ENCODE peak calls at places on chromosomes 1 and 21, in nine cellular contexts. Y is activated CD8-positive, alpha-beta memory T cell treated with anti-CD3 and anti-CD28 coated beads, Interleukin-2, amount 10 ng/mL, durations not matched to agents 7 days and 5 days; K is mesendoderm; R is GM10248; D is epithelial cell of proximal tubule; H is cardiac muscle cell; L is NCI-H748 treated with DMSO at 0.1 percent for 48 hours; G is GDM1; X is prostate gland. Z is an unnamed sample.

GRCh38 chr1:66239834-66240233 is 294.1 kb upstream of the SGIP1 start:
- DNase-seq in Y (no peak), K (peak; percentile 58), R (no peak), D (no peak), H (no peak), L (no peak), G (no peak), X (no peak), Z (no peak)

GRCh38 chr1:67560580-67561285 is 124.3 kb upstream of the GADD45A start:
- DNase-seq in Y (no peak), K (no peak), R (no peak), D (no peak), H (peak; percentile 50), L (no peak), G (no peak), X (no peak), Z (peak; percentile 50)

GRCh38 chr1:230342019-230342418 is 84.1 kb downstream of the PGBD5 start:
- DNase-seq in Y (no peak), K (no peak), R (no peak), D (no peak), H (no peak), L (no peak), G (no peak), X (no peak), Z (no peak)

GRCh38 chr1:149849246-149849946 is 50.0 kb upstream of the BOLA1 start:
- DNase-seq in Y (peak; percentile 34), K (peak; percentile 12), R (no peak), D (no peak), H (no peak), L (no peak), G (no peak), X (peak; percentile 3), Z (no peak)

GRCh38 chr1:18373882-18374493 is 106.7 kb upstream of the KLHDC7A start:
- DNase-seq in Y (no peak), K (peak; percentile 75), R (peak; percentile 43), D (no peak), H (no peak), L (no peak), G (no peak), X (no peak), Z (peak; percentile 81)

GRCh38 chr1:41616563-41616962 is 132.1 kb upstream of the EDN2 start:
- DNase-seq in Y (no peak), K (no peak), R (no peak), D (no peak), H (no peak), L (no peak), G (no peak), X (no peak), Z (peak; percentile 20)

GRCh38 chr1:64505944-64506658 is 36.2 kb downstream of the CACHD1 start:
- DNase-seq in Y (peak; percentile 41), K (peak; percentile 64), R (no peak), D (no peak), H (no peak), L (peak; percentile 97), G (no peak), X (no peak), Z (no peak)

GRCh38 chr1:53521900-53522552 is 62.8 kb downstream of the DMRTB1 start:
- DNase-seq in Y (no peak), K (no peak), R (no peak), D (no peak), H (peak; percentile 40), L (no peak), G (no peak), X (no peak), Z (no peak)

GRCh38 chr1:42765832-42766722 is 751 bp downstream of the P3H1 start:
- DNase-seq in Y (peak; percentile 64), K (peak; percentile 89), R (peak; percentile 53), D (peak; percentile 42), H (peak; percentile 87), L (peak; percentile 99), G (no peak), X (peak; percentile 8), Z (peak; percentile 87)

GRCh38 chr1:67676946-67677345 is 8.1 kb upstream of the GADD45A start:
- DNase-seq in Y (no peak), K (no peak), R (no peak), D (no peak), H (no peak), L (peak; percentile 7), G (no peak), X (no peak), Z (no peak)

GRCh38 chr1:176193663-176194062 is 13.4 kb downstream of the COP1 start:
- DNase-seq in Y (no peak), K (no peak), R (no peak), D (no peak), H (no peak), L (no peak), G (no peak), X (no peak), Z (no peak)

GRCh38 chr1:9891207-9891606 is 18.9 kb downstream of the CTNNBIP1 start:
- DNase-seq in Y (no peak), K (no peak), R (no peak), D (no peak), H (no peak), L (no peak), G (no peak), X (no peak), Z (peak; percentile 67)

GRCh38 chr1:1402081-1402900 is 3.2 kb upstream of the CCNL2 start:
- DNase-seq in Y (peak; percentile 56), K (peak; percentile 86), R (no peak), D (no peak), H (peak; percentile 71), L (no peak), G (peak; percentile 12), X (no peak), Z (peak; percentile 77)

GRCh38 chr1:179813626-179814351 is 63.8 kb downstream of the TOR1AIP2 start:
- DNase-seq in Y (no peak), K (no peak), R (no peak), D (no peak), H (no peak), L (no peak), G (no peak), X (no peak), Z (no peak)

GRCh38 chr1:151945725-151946365 is 36.5 kb upstream of the THEM4 start:
- DNase-seq in Y (peak; percentile 94), K (peak; percentile 98), R (peak; percentile 31), D (peak; percentile 81), H (peak; percentile 97), L (peak; percentile 94), G (peak; percentile 2), X (peak; percentile 55), Z (peak; percentile 96)

GRCh38 chr1:10635385-10635896 is 160.7 kb downstream of the PEX14 start:
- DNase-seq in Y (no peak), K (no peak), R (no peak), D (no peak), H (peak; percentile 16), L (no peak), G (no peak), X (peak; percentile 95), Z (no peak)

GRCh38 chr1:46667782-46668760 is at the start of gene ATPAF1:
- DNase-seq in Y (peak; percentile 82), K (peak; percentile 93), R (peak; percentile 85), D (no peak), H (peak; percentile 83), L (peak; percentile 33), G (no peak), X (peak; percentile 30), Z (peak; percentile 91)

GRCh38 chr1:17768651-17769241 is 13.6 kb downstream of the ACTL8 start:
- DNase-seq in Y (no peak), K (peak; percentile 83), R (no peak), D (peak; percentile 13), H (peak; percentile 60), L (no peak), G (no peak), X (no peak), Z (peak; percentile 77)

GRCh38 chr1:210496063-210496462 is 167.4 kb downstream of the HHAT start:
- DNase-seq in Y (no peak), K (no peak), R (no peak), D (no peak), H (peak; percentile 49), L (no peak), G (no peak), X (no peak), Z (no peak)

GRCh38 chr21:36478941-36479340 is 981 bp downstream of the CLDN14 start:
- DNase-seq in Y (no peak), K (peak; percentile 17), R (no peak), D (no peak), H (peak; percentile 17), L (no peak), G (no peak), X (no peak), Z (no peak)

GRCh38 chr1:24594328-24594598 is 38.4 kb downstream of the NCMAP start:
- DNase-seq in Y (no peak), K (no peak), R (no peak), D (no peak), H (no peak), L (no peak), G (no peak), X (peak; percentile 47), Z (peak; percentile 19)

GRCh38 chr1:1601564-1602320 is 1.8 kb upstream of the FNDC10 start:
- DNase-seq in Y (no peak), K (no peak), R (no peak), D (no peak), H (no peak), L (no peak), G (no peak), X (no peak), Z (no peak)

GRCh38 chr1:85049735-85050166 is 1.5 kb upstream of the MCOLN3 start:
- DNase-seq in Y (no peak), K (peak; percentile 67), R (no peak), D (no peak), H (no peak), L (no peak), G (no peak), X (no peak), Z (peak; percentile 67)

GRCh38 chr1:233561708-233562426 is 52.0 kb upstream of the KCNK1 start:
- DNase-seq in Y (no peak), K (no peak), R (no peak), D (no peak), H (no peak), L (no peak), G (no peak), X (no peak), Z (no peak)

GRCh38 chr1:70475023-70475422 is 64.0 kb downstream of the CTH start:
- DNase-seq in Y (no peak), K (no peak), R (no peak), D (no peak), H (no peak), L (no peak), G (no peak), X (no peak), Z (no peak)

GRCh38 chr1:161706116-161706482 is 930 bp upstream of the FCRLA start:
- DNase-seq in Y (no peak), K (no peak), R (no peak), D (no peak), H (no peak), L (no peak), G (no peak), X (no peak), Z (no peak)

GRCh38 chr21:43959231-43960041 is 52.7 kb upstream of the TRAPPC10 start:
- DNase-seq in Y (no peak), K (no peak), R (no peak), D (no peak), H (no peak), L (no peak), G (no peak), X (no peak), Z (no peak)

GRCh38 chr1:185349556-185349955 is 32.5 kb upstream of the IVNS1ABP start:
- DNase-seq in Y (no peak), K (no peak), R (no peak), D (no peak), H (no peak), L (no peak), G (no peak), X (no peak), Z (no peak)

GRCh38 chr1:155934933-155935590 is 849 bp upstream of the KHDC4 start:
- DNase-seq in Y (no peak), K (no peak), R (no peak), D (peak; percentile 78), H (no peak), L (no peak), G (no peak), X (no peak), Z (no peak)

GRCh38 chr1:217620814-217621213 is 10.1 kb downstream of the GPATCH2 start:
- DNase-seq in Y (no peak), K (no peak), R (peak; percentile 72), D (no peak), H (no peak), L (no peak), G (no peak), X (no peak), Z (no peak)

GRCh38 chr1:172897738-172898137 is 153.0 kb downstream of the TNFSF18 start:
- DNase-seq in Y (no peak), K (no peak), R (no peak), D (no peak), H (peak; percentile 61), L (no peak), G (no peak), X (no peak), Z (no peak)

Z was measured in islet precursor cell.